ENCODE peak calls at places on chromosome 20, in ten cellular contexts. One of them, this sample, is unnamed.

GRCh38 chr20:3674447-3674846 is 7.4 kb downstream of the ADAM33 start:
- DNase-seq in brain microvascular endothelial cell: no peak
- DNase-seq in colonic mucosa: no peak
- DNase-seq in esophagus squamous epithelium: no peak
- DNase-seq in osteoblast: peak; percentile 56
- DNase-seq in thyroid gland: no peak
- DNase-seq in GM23338: no peak
- DNase-seq in bronchial epithelial cell: no peak
- DNase-seq in tibial artery: no peak
- DNase-seq in SJSA1: no peak
- DNase-seq in this sample: no peak

GRCh38 chr20:32560989-32561830 is 23.9 kb downstream of the NOL4L start:
- DNase-seq in brain microvascular endothelial cell: no peak
- DNase-seq in colonic mucosa: no peak
- DNase-seq in esophagus squamous epithelium: no peak
- DNase-seq in osteoblast: peak; percentile 61
- DNase-seq in thyroid gland: no peak
- DNase-seq in GM23338: peak; percentile 68
- DNase-seq in bronchial epithelial cell: no peak
- DNase-seq in tibial artery: no peak
- DNase-seq in SJSA1: no peak
- DNase-seq in this sample: no peak

GRCh38 chr20:40868568-40869223 is 159.9 kb upstream of the TOP1 start:
- DNase-seq in brain microvascular endothelial cell: peak; percentile 82
- DNase-seq in colonic mucosa: no peak
- DNase-seq in esophagus squamous epithelium: no peak
- DNase-seq in osteoblast: no peak
- DNase-seq in thyroid gland: no peak
- DNase-seq in GM23338: no peak
- DNase-seq in bronchial epithelial cell: no peak
- DNase-seq in tibial artery: peak; percentile 81
- DNase-seq in SJSA1: peak; percentile 52
- DNase-seq in this sample: peak; percentile 52

GRCh38 chr20:14673164-14673563 is 335.8 kb upstream of the FLRT3 start:
- DNase-seq in brain microvascular endothelial cell: peak; percentile 4
- DNase-seq in colonic mucosa: no peak
- DNase-seq in esophagus squamous epithelium: no peak
- DNase-seq in osteoblast: no peak
- DNase-seq in thyroid gland: no peak
- DNase-seq in GM23338: no peak
- DNase-seq in bronchial epithelial cell: no peak
- DNase-seq in tibial artery: no peak
- DNase-seq in SJSA1: no peak
- DNase-seq in this sample: no peak

GRCh38 chr20:54173653-54174451 is at the start of gene CYP24A1:
- DNase-seq in brain microvascular endothelial cell: no peak
- DNase-seq in colonic mucosa: no peak
- DNase-seq in esophagus squamous epithelium: no peak
- DNase-seq in osteoblast: no peak
- DNase-seq in thyroid gland: no peak
- DNase-seq in GM23338: peak; percentile 57
- DNase-seq in bronchial epithelial cell: no peak
- DNase-seq in tibial artery: no peak
- DNase-seq in SJSA1: no peak
- DNase-seq in this sample: no peak

GRCh38 chr20:47352332-47353223 is 3.9 kb downstream of the ZMYND8 start:
- DNase-seq in brain microvascular endothelial cell: no peak
- DNase-seq in colonic mucosa: peak; percentile 38
- DNase-seq in esophagus squamous epithelium: no peak
- DNase-seq in osteoblast: no peak
- DNase-seq in thyroid gland: peak; percentile 89
- DNase-seq in GM23338: peak; percentile 52
- DNase-seq in bronchial epithelial cell: no peak
- DNase-seq in tibial artery: no peak
- DNase-seq in SJSA1: peak; percentile 65
- DNase-seq in this sample: no peak

GRCh38 chr20:38201356-38201755 is 36.3 kb upstream of the TGM2 start:
- DNase-seq in brain microvascular endothelial cell: peak; percentile 84
- DNase-seq in colonic mucosa: no peak
- DNase-seq in esophagus squamous epithelium: no peak
- DNase-seq in osteoblast: peak; percentile 96
- DNase-seq in thyroid gland: no peak
- DNase-seq in GM23338: no peak
- DNase-seq in bronchial epithelial cell: peak; percentile 88
- DNase-seq in tibial artery: no peak
- DNase-seq in SJSA1: peak; percentile 41
- DNase-seq in this sample: peak; percentile 61

GRCh38 chr20:2172305-2173175 is 70.9 kb downstream of the STK35 start:
- DNase-seq in brain microvascular endothelial cell: peak; percentile 38
- DNase-seq in colonic mucosa: peak; percentile 69
- DNase-seq in esophagus squamous epithelium: no peak
- DNase-seq in osteoblast: peak; percentile 91
- DNase-seq in thyroid gland: peak; percentile 71
- DNase-seq in GM23338: peak; percentile 78
- DNase-seq in bronchial epithelial cell: peak; percentile 24
- DNase-seq in tibial artery: peak; percentile 75
- DNase-seq in SJSA1: peak; percentile 61
- DNase-seq in this sample: peak; percentile 20

GRCh38 chr20:45345104-45345936 is 2.9 kb downstream of the SDC4 start:
- DNase-seq in brain microvascular endothelial cell: no peak
- DNase-seq in colonic mucosa: peak; percentile 90
- DNase-seq in esophagus squamous epithelium: no peak
- DNase-seq in osteoblast: peak; percentile 90
- DNase-seq in thyroid gland: peak; percentile 86
- DNase-seq in GM23338: no peak
- DNase-seq in bronchial epithelial cell: peak; percentile 74
- DNase-seq in tibial artery: peak; percentile 65
- DNase-seq in SJSA1: no peak
- DNase-seq in this sample: no peak

GRCh38 chr20:56373942-56374341 is 15.2 kb downstream of the FAM210B start:
- DNase-seq in brain microvascular endothelial cell: peak; percentile 91
- DNase-seq in colonic mucosa: no peak
- DNase-seq in esophagus squamous epithelium: no peak
- DNase-seq in osteoblast: peak; percentile 83
- DNase-seq in thyroid gland: no peak
- DNase-seq in GM23338: no peak
- DNase-seq in bronchial epithelial cell: peak; percentile 96
- DNase-seq in tibial artery: no peak
- DNase-seq in SJSA1: no peak
- DNase-seq in this sample: peak; percentile 90

GRCh38 chr20:40189621-40190020 is 499.4 kb downstream of the MAFB start:
- DNase-seq in brain microvascular endothelial cell: no peak
- DNase-seq in colonic mucosa: no peak
- DNase-seq in esophagus squamous epithelium: no peak
- DNase-seq in osteoblast: no peak
- DNase-seq in thyroid gland: no peak
- DNase-seq in GM23338: no peak
- DNase-seq in bronchial epithelial cell: peak; percentile 71
- DNase-seq in tibial artery: no peak
- DNase-seq in SJSA1: no peak
- DNase-seq in this sample: no peak

GRCh38 chr20:48828734-48829460 is 1.1 kb upstream of the PREX1 start:
- DNase-seq in brain microvascular endothelial cell: no peak
- DNase-seq in colonic mucosa: no peak
- DNase-seq in esophagus squamous epithelium: no peak
- DNase-seq in osteoblast: peak; percentile 71
- DNase-seq in thyroid gland: no peak
- DNase-seq in GM23338: no peak
- DNase-seq in bronchial epithelial cell: no peak
- DNase-seq in tibial artery: no peak
- DNase-seq in SJSA1: no peak
- DNase-seq in this sample: no peak

GRCh38 chr20:16966276-16966880 is 218.2 kb downstream of the OTOR start:
- DNase-seq in brain microvascular endothelial cell: no peak
- DNase-seq in colonic mucosa: no peak
- DNase-seq in esophagus squamous epithelium: no peak
- DNase-seq in osteoblast: no peak
- DNase-seq in thyroid gland: peak; percentile 58
- DNase-seq in GM23338: no peak
- DNase-seq in bronchial epithelial cell: no peak
- DNase-seq in tibial artery: no peak
- DNase-seq in SJSA1: no peak
- DNase-seq in this sample: no peak
- H3K4me3 ChIP-seq in brain microvascular endothelial cell: no peak overlapping the region
- H3K4me3 ChIP-seq in colonic mucosa: no peak overlapping the region
- H3K4me3 ChIP-seq in esophagus squamous epithelium: no peak overlapping the region
- H3K4me3 ChIP-seq in osteoblast: no peak overlapping the region
- H3K4me3 ChIP-seq in thyroid gland: no peak overlapping the region
- H3K4me3 ChIP-seq in GM23338: no peak overlapping the region
- H3K4me3 ChIP-seq in bronchial epithelial cell: no peak overlapping the region
- H3K4me3 ChIP-seq in tibial artery: no peak overlapping the region
- H3K4me3 ChIP-seq in SJSA1: no peak overlapping the region
- H3K4me3 ChIP-seq in this sample: no peak overlapping the region

GRCh38 chr20:58800134-58800650 is 50.5 kb downstream of the GNAS-AS1 start:
- DNase-seq in brain microvascular endothelial cell: no peak
- DNase-seq in colonic mucosa: no peak
- DNase-seq in esophagus squamous epithelium: no peak
- DNase-seq in osteoblast: no peak
- DNase-seq in thyroid gland: peak; percentile 29
- DNase-seq in GM23338: peak; percentile 66
- DNase-seq in bronchial epithelial cell: no peak
- DNase-seq in tibial artery: no peak
- DNase-seq in SJSA1: no peak
- DNase-seq in this sample: no peak
- H3K27me3 ChIP-seq in brain microvascular endothelial cell: peaks cover 3% of the 10 kb centered on the region
- H3K27me3 ChIP-seq in colonic mucosa: no peaks in the 10 kb centered on the region
- H3K27me3 ChIP-seq in esophagus squamous epithelium: no peaks in the 10 kb centered on the region
- H3K27me3 ChIP-seq in osteoblast: peaks cover 23% of the 10 kb centered on the region
- H3K27me3 ChIP-seq in thyroid gland: no peaks in the 10 kb centered on the region
- H3K27me3 ChIP-seq in GM23338: no peaks in the 10 kb centered on the region
- H3K27me3 ChIP-seq in bronchial epithelial cell: no peaks in the 10 kb centered on the region
- H3K27me3 ChIP-seq in tibial artery: peaks cover 41% of the 10 kb centered on the region
- H3K27me3 ChIP-seq in SJSA1: peaks cover 7% of the 10 kb centered on the region
- H3K27me3 ChIP-seq in this sample: peaks cover 33% of the 10 kb centered on the region

GRCh38 chr20:51528263-51529026 is 14.1 kb downstream of the NFATC2 start:
- DNase-seq in brain microvascular endothelial cell: no peak
- DNase-seq in colonic mucosa: no peak
- DNase-seq in esophagus squamous epithelium: no peak
- DNase-seq in osteoblast: no peak
- DNase-seq in thyroid gland: no peak
- DNase-seq in GM23338: no peak
- DNase-seq in bronchial epithelial cell: no peak
- DNase-seq in tibial artery: no peak
- DNase-seq in SJSA1: no peak
- DNase-seq in this sample: no peak
- H3K4me3 ChIP-seq in brain microvascular endothelial cell: no peak overlapping the region
- H3K4me3 ChIP-seq in colonic mucosa: no peak overlapping the region
- H3K4me3 ChIP-seq in esophagus squamous epithelium: no peak overlapping the region
- H3K4me3 ChIP-seq in osteoblast: no peak overlapping the region
- H3K4me3 ChIP-seq in thyroid gland: no peak overlapping the region
- H3K4me3 ChIP-seq in GM23338: no peak overlapping the region
- H3K4me3 ChIP-seq in bronchial epithelial cell: no peak overlapping the region
- H3K4me3 ChIP-seq in tibial artery: no peak overlapping the region
- H3K4me3 ChIP-seq in SJSA1: no peak overlapping the region
- H3K4me3 ChIP-seq in this sample: no peak overlapping the region

GRCh38 chr20:57478176-57478575 is 46.8 kb downstream of the CTCFL start:
- DNase-seq in brain microvascular endothelial cell: no peak
- DNase-seq in colonic mucosa: no peak
- DNase-seq in esophagus squamous epithelium: no peak
- DNase-seq in osteoblast: peak; percentile 17
- DNase-seq in thyroid gland: no peak
- DNase-seq in GM23338: no peak
- DNase-seq in bronchial epithelial cell: no peak
- DNase-seq in tibial artery: peak; percentile 19
- DNase-seq in SJSA1: no peak
- DNase-seq in this sample: no peak
- H3K27me3 ChIP-seq in brain microvascular endothelial cell: no peaks in the 10 kb centered on the region
- H3K27me3 ChIP-seq in colonic mucosa: no peaks in the 10 kb centered on the region
- H3K27me3 ChIP-seq in esophagus squamous epithelium: no peaks in the 10 kb centered on the region
- H3K27me3 ChIP-seq in osteoblast: peaks cover 22% of the 10 kb centered on the region
- H3K27me3 ChIP-seq in thyroid gland: no peaks in the 10 kb centered on the region
- H3K27me3 ChIP-seq in GM23338: no peaks in the 10 kb centered on the region
- H3K27me3 ChIP-seq in bronchial epithelial cell: no peaks in the 10 kb centered on the region
- H3K27me3 ChIP-seq in tibial artery: peaks cover 4% of the 10 kb centered on the region
- H3K27me3 ChIP-seq in SJSA1: no peaks in the 10 kb centered on the region
- H3K27me3 ChIP-seq in this sample: peaks cover 20% of the 10 kb centered on the region

GRCh38 chr20:7993703-7994102 is 25.9 kb downstream of the TMX4 start:
- DNase-seq in brain microvascular endothelial cell: no peak
- DNase-seq in colonic mucosa: no peak
- DNase-seq in esophagus squamous epithelium: no peak
- DNase-seq in osteoblast: no peak
- DNase-seq in thyroid gland: no peak
- DNase-seq in GM23338: no peak
- DNase-seq in bronchial epithelial cell: no peak
- DNase-seq in tibial artery: no peak
- DNase-seq in SJSA1: no peak
- DNase-seq in this sample: no peak
- H3K4me3 ChIP-seq in brain microvascular endothelial cell: no peak overlapping the region
- H3K4me3 ChIP-seq in colonic mucosa: no peak overlapping the region
- H3K4me3 ChIP-seq in esophagus squamous epithelium: no peak overlapping the region
- H3K4me3 ChIP-seq in osteoblast: no peak overlapping the region
- H3K4me3 ChIP-seq in thyroid gland: no peak overlapping the region
- H3K4me3 ChIP-seq in GM23338: no peak overlapping the region
- H3K4me3 ChIP-seq in bronchial epithelial cell: no peak overlapping the region
- H3K4me3 ChIP-seq in tibial artery: no peak overlapping the region
- H3K4me3 ChIP-seq in SJSA1: no peak overlapping the region
- H3K4me3 ChIP-seq in this sample: no peak overlapping the region